ENCODE peak calls at places on chromosomes 4 and X, in ten cellular contexts. One of them, this sample, is unnamed.

GRCh38 chr4:153488719-153489384 is 22.7 kb downstream of the TMEM131L start:
- DNase-seq in IMR-90: no peak
- DNase-seq in effector CD4-positive, alpha-beta T cell: no peak
- DNase-seq in NCI-H1092: no peak
- DNase-seq in fibroblast of mammary gland: no peak
- DNase-seq in RPMI8226: no peak
- DNase-seq in mesothelial cell of epicardium: no peak
- DNase-seq in H7: peak; percentile 68
- DNase-seq in lower lobe of right lung: peak; percentile 64
- DNase-seq in pulmonary artery endothelial cell: no peak
- DNase-seq in this sample: peak; percentile 45

GRCh38 chr4:7335363-7336066 is 99.2 kb downstream of the PSAPL1 start:
- DNase-seq in IMR-90: peak; percentile 4
- DNase-seq in effector CD4-positive, alpha-beta T cell: no peak
- DNase-seq in NCI-H1092: no peak
- DNase-seq in fibroblast of mammary gland: no peak
- DNase-seq in RPMI8226: peak; percentile 72
- DNase-seq in mesothelial cell of epicardium: no peak
- DNase-seq in H7: peak; percentile 96
- DNase-seq in lower lobe of right lung: peak; percentile 89
- DNase-seq in pulmonary artery endothelial cell: no peak
- DNase-seq in this sample: peak; percentile 88

GRCh38 chr4:7415927-7416686 is 18.6 kb downstream of the PSAPL1 start:
- DNase-seq in IMR-90: no peak
- DNase-seq in effector CD4-positive, alpha-beta T cell: no peak
- DNase-seq in NCI-H1092: no peak
- DNase-seq in fibroblast of mammary gland: no peak
- DNase-seq in RPMI8226: no peak
- DNase-seq in mesothelial cell of epicardium: no peak
- DNase-seq in H7: peak; percentile 17
- DNase-seq in lower lobe of right lung: no peak
- DNase-seq in pulmonary artery endothelial cell: no peak
- DNase-seq in this sample: no peak

GRCh38 chrX:123422875-123423274 is 238.8 kb downstream of the GRIA3 start:
- DNase-seq in IMR-90: peak; percentile 13
- DNase-seq in effector CD4-positive, alpha-beta T cell: no peak
- DNase-seq in NCI-H1092: no peak
- DNase-seq in fibroblast of mammary gland: peak; percentile 59
- DNase-seq in RPMI8226: no peak
- DNase-seq in mesothelial cell of epicardium: no peak
- DNase-seq in H7: no peak
- DNase-seq in lower lobe of right lung: no peak
- DNase-seq in pulmonary artery endothelial cell: no peak
- DNase-seq in this sample: no peak

GRCh38 chr4:113445286-113445685 is 316.3 kb downstream of the CAMK2D start:
- DNase-seq in IMR-90: peak; percentile 94
- DNase-seq in effector CD4-positive, alpha-beta T cell: no peak
- DNase-seq in NCI-H1092: no peak
- DNase-seq in fibroblast of mammary gland: peak; percentile 100
- DNase-seq in RPMI8226: no peak
- DNase-seq in mesothelial cell of epicardium: no peak
- DNase-seq in H7: no peak
- DNase-seq in lower lobe of right lung: no peak
- DNase-seq in pulmonary artery endothelial cell: no peak
- DNase-seq in this sample: no peak

GRCh38 chrX:13923289-13923688 is 106.4 kb upstream of the GPM6B start:
- DNase-seq in IMR-90: no peak
- DNase-seq in effector CD4-positive, alpha-beta T cell: no peak
- DNase-seq in NCI-H1092: no peak
- DNase-seq in fibroblast of mammary gland: no peak
- DNase-seq in RPMI8226: no peak
- DNase-seq in mesothelial cell of epicardium: no peak
- DNase-seq in H7: no peak
- DNase-seq in lower lobe of right lung: no peak
- DNase-seq in pulmonary artery endothelial cell: no peak
- DNase-seq in this sample: no peak

GRCh38 chr4:118942465-118942864 is 53.8 kb downstream of the SYNPO2 start:
- DNase-seq in IMR-90: peak; percentile 13
- DNase-seq in effector CD4-positive, alpha-beta T cell: no peak
- DNase-seq in NCI-H1092: peak; percentile 7
- DNase-seq in fibroblast of mammary gland: peak; percentile 47
- DNase-seq in RPMI8226: no peak
- DNase-seq in mesothelial cell of epicardium: no peak
- DNase-seq in H7: no peak
- DNase-seq in lower lobe of right lung: no peak
- DNase-seq in pulmonary artery endothelial cell: no peak
- DNase-seq in this sample: no peak

GRCh38 chrX:5306654-5307121 is 922.0 kb downstream of the NLGN4X start:
- DNase-seq in IMR-90: no peak
- DNase-seq in effector CD4-positive, alpha-beta T cell: no peak
- DNase-seq in NCI-H1092: no peak
- DNase-seq in fibroblast of mammary gland: no peak
- DNase-seq in RPMI8226: no peak
- DNase-seq in mesothelial cell of epicardium: no peak
- DNase-seq in H7: no peak
- DNase-seq in lower lobe of right lung: no peak
- DNase-seq in pulmonary artery endothelial cell: no peak
- DNase-seq in this sample: no peak

GRCh38 chr4:10746371-10747143 is 62.0 kb upstream of the CLNK start:
- DNase-seq in IMR-90: peak; percentile 19
- DNase-seq in effector CD4-positive, alpha-beta T cell: no peak
- DNase-seq in NCI-H1092: no peak
- DNase-seq in fibroblast of mammary gland: peak; percentile 35
- DNase-seq in RPMI8226: no peak
- DNase-seq in mesothelial cell of epicardium: no peak
- DNase-seq in H7: no peak
- DNase-seq in lower lobe of right lung: no peak
- DNase-seq in pulmonary artery endothelial cell: no peak
- DNase-seq in this sample: no peak

GRCh38 chr4:174521800-174522182 is 497 bp downstream of the HPGD start:
- DNase-seq in IMR-90: no peak
- DNase-seq in effector CD4-positive, alpha-beta T cell: no peak
- DNase-seq in NCI-H1092: no peak
- DNase-seq in fibroblast of mammary gland: no peak
- DNase-seq in RPMI8226: no peak
- DNase-seq in mesothelial cell of epicardium: no peak
- DNase-seq in H7: peak; percentile 38
- DNase-seq in lower lobe of right lung: peak; percentile 55
- DNase-seq in pulmonary artery endothelial cell: no peak
- DNase-seq in this sample: peak; percentile 58

GRCh38 chr4:126470862-126471261 is 1156.1 kb downstream of the FAT4 start:
- DNase-seq in IMR-90: peak; percentile 36
- DNase-seq in effector CD4-positive, alpha-beta T cell: no peak
- DNase-seq in NCI-H1092: no peak
- DNase-seq in fibroblast of mammary gland: peak; percentile 3
- DNase-seq in RPMI8226: no peak
- DNase-seq in mesothelial cell of epicardium: no peak
- DNase-seq in H7: no peak
- DNase-seq in lower lobe of right lung: no peak
- DNase-seq in pulmonary artery endothelial cell: peak; percentile 10
- DNase-seq in this sample: no peak

GRCh38 chr4:70627620-70628019 is 924 bp upstream of the ENAM start:
- DNase-seq in IMR-90: no peak
- DNase-seq in effector CD4-positive, alpha-beta T cell: no peak
- DNase-seq in NCI-H1092: no peak
- DNase-seq in fibroblast of mammary gland: no peak
- DNase-seq in RPMI8226: no peak
- DNase-seq in mesothelial cell of epicardium: no peak
- DNase-seq in H7: no peak
- DNase-seq in lower lobe of right lung: no peak
- DNase-seq in pulmonary artery endothelial cell: no peak
- DNase-seq in this sample: no peak

GRCh38 chrX:72046447-72046846 is 85.3 kb downstream of the RTL5 start:
- DNase-seq in IMR-90: no peak
- DNase-seq in effector CD4-positive, alpha-beta T cell: no peak
- DNase-seq in NCI-H1092: no peak
- DNase-seq in fibroblast of mammary gland: no peak
- DNase-seq in RPMI8226: no peak
- DNase-seq in mesothelial cell of epicardium: no peak
- DNase-seq in H7: no peak
- DNase-seq in lower lobe of right lung: no peak
- DNase-seq in pulmonary artery endothelial cell: no peak
- DNase-seq in this sample: no peak

GRCh38 chr4:168076989-168077725 is 15.2 kb upstream of the ANXA10 start:
- DNase-seq in IMR-90: peak; percentile 71
- DNase-seq in effector CD4-positive, alpha-beta T cell: peak; percentile 1
- DNase-seq in NCI-H1092: peak; percentile 43
- DNase-seq in fibroblast of mammary gland: peak; percentile 76
- DNase-seq in RPMI8226: peak; percentile 51
- DNase-seq in mesothelial cell of epicardium: peak; percentile 23
- DNase-seq in H7: peak; percentile 8
- DNase-seq in lower lobe of right lung: no peak
- DNase-seq in pulmonary artery endothelial cell: peak; percentile 13
- DNase-seq in this sample: peak; percentile 49